ENCODE peak calls at places on chromosomes 4 and X, in ten cellular contexts. One of them, this sample, is unnamed.

GRCh38 chrX:10617964-10618342 is 2.4 kb downstream of the MID1 start:
- DNase-seq in choroid plexus epithelial cell: no peak
- DNase-seq in mucosa of descending colon: no peak
- DNase-seq in BE2C: peak; percentile 15
- DNase-seq in neural progenitor cell: no peak
- DNase-seq in astrocyte of the cerebellum: no peak
- DNase-seq in OCI-LY7: no peak
- DNase-seq in fibroblast of pulmonary artery: no peak
- DNase-seq in hepatocyte: no peak
- DNase-seq in Peyer's patch: no peak
- DNase-seq in this sample: no peak

GRCh38 chr4:103786014-103786413 is 66.2 kb upstream of the TACR3 start:
- DNase-seq in choroid plexus epithelial cell: peak; percentile 20
- DNase-seq in mucosa of descending colon: no peak
- DNase-seq in BE2C: peak; percentile 40
- DNase-seq in neural progenitor cell: peak; percentile 74
- DNase-seq in astrocyte of the cerebellum: peak; percentile 4
- DNase-seq in OCI-LY7: peak; percentile 59
- DNase-seq in fibroblast of pulmonary artery: peak; percentile 62
- DNase-seq in hepatocyte: peak; percentile 70
- DNase-seq in Peyer's patch: no peak
- DNase-seq in this sample: no peak

GRCh38 chr4:166735553-166735952 is 498.7 kb downstream of the SPOCK3 start:
- DNase-seq in choroid plexus epithelial cell: no peak
- DNase-seq in mucosa of descending colon: no peak
- DNase-seq in BE2C: no peak
- DNase-seq in neural progenitor cell: no peak
- DNase-seq in astrocyte of the cerebellum: no peak
- DNase-seq in OCI-LY7: no peak
- DNase-seq in fibroblast of pulmonary artery: no peak
- DNase-seq in hepatocyte: no peak
- DNase-seq in Peyer's patch: no peak
- DNase-seq in this sample: no peak

GRCh38 chr4:82099863-82100579 is 273.8 kb downstream of the HNRNPD start:
- DNase-seq in choroid plexus epithelial cell: no peak
- DNase-seq in mucosa of descending colon: no peak
- DNase-seq in BE2C: no peak
- DNase-seq in neural progenitor cell: no peak
- DNase-seq in astrocyte of the cerebellum: peak; percentile 22
- DNase-seq in OCI-LY7: no peak
- DNase-seq in fibroblast of pulmonary artery: no peak
- DNase-seq in hepatocyte: peak; percentile 13
- DNase-seq in Peyer's patch: no peak
- DNase-seq in this sample: no peak

GRCh38 chr4:86043755-86044592 is 315.9 kb downstream of the MAPK10 start:
- DNase-seq in choroid plexus epithelial cell: peak; percentile 78
- DNase-seq in mucosa of descending colon: no peak
- DNase-seq in BE2C: peak; percentile 37
- DNase-seq in neural progenitor cell: peak; percentile 51
- DNase-seq in astrocyte of the cerebellum: peak; percentile 45
- DNase-seq in OCI-LY7: peak; percentile 57
- DNase-seq in fibroblast of pulmonary artery: peak; percentile 81
- DNase-seq in hepatocyte: peak; percentile 60
- DNase-seq in Peyer's patch: no peak
- DNase-seq in this sample: no peak

GRCh38 chr4:28702571-28702970 is 1841.9 kb downstream of the STIM2 start:
- DNase-seq in choroid plexus epithelial cell: peak; percentile 17
- DNase-seq in mucosa of descending colon: no peak
- DNase-seq in BE2C: no peak
- DNase-seq in neural progenitor cell: no peak
- DNase-seq in astrocyte of the cerebellum: no peak
- DNase-seq in OCI-LY7: no peak
- DNase-seq in fibroblast of pulmonary artery: no peak
- DNase-seq in hepatocyte: no peak
- DNase-seq in Peyer's patch: no peak
- DNase-seq in this sample: no peak

GRCh38 chr4:68347845-68348244 is 2.0 kb downstream of the YTHDC1 start:
- DNase-seq in choroid plexus epithelial cell: no peak
- DNase-seq in mucosa of descending colon: no peak
- DNase-seq in BE2C: no peak
- DNase-seq in neural progenitor cell: no peak
- DNase-seq in astrocyte of the cerebellum: no peak
- DNase-seq in OCI-LY7: no peak
- DNase-seq in fibroblast of pulmonary artery: no peak
- DNase-seq in hepatocyte: no peak
- DNase-seq in Peyer's patch: no peak
- DNase-seq in this sample: no peak

GRCh38 chr4:152935138-152935537 is 985 bp upstream of the FHDC1 start:
- DNase-seq in choroid plexus epithelial cell: no peak
- DNase-seq in mucosa of descending colon: peak; percentile 63
- DNase-seq in BE2C: no peak
- DNase-seq in neural progenitor cell: peak; percentile 76
- DNase-seq in astrocyte of the cerebellum: no peak
- DNase-seq in OCI-LY7: no peak
- DNase-seq in fibroblast of pulmonary artery: no peak
- DNase-seq in hepatocyte: peak; percentile 62
- DNase-seq in Peyer's patch: peak; percentile 69
- DNase-seq in this sample: no peak

GRCh38 chrX:152902502-152902820 is 4.6 kb downstream of the ZNF185 start:
- DNase-seq in choroid plexus epithelial cell: no peak
- DNase-seq in mucosa of descending colon: peak; percentile 10
- DNase-seq in BE2C: no peak
- DNase-seq in neural progenitor cell: no peak
- DNase-seq in astrocyte of the cerebellum: no peak
- DNase-seq in OCI-LY7: no peak
- DNase-seq in fibroblast of pulmonary artery: no peak
- DNase-seq in hepatocyte: no peak
- DNase-seq in Peyer's patch: no peak
- DNase-seq in this sample: no peak

GRCh38 chrX:152901816-152902501 is 4.1 kb downstream of the ZNF185 start:
- DNase-seq in choroid plexus epithelial cell: no peak
- DNase-seq in mucosa of descending colon: peak; percentile 27
- DNase-seq in BE2C: no peak
- DNase-seq in neural progenitor cell: peak; percentile 18
- DNase-seq in astrocyte of the cerebellum: no peak
- DNase-seq in OCI-LY7: no peak
- DNase-seq in fibroblast of pulmonary artery: no peak
- DNase-seq in hepatocyte: no peak
- DNase-seq in Peyer's patch: no peak
- DNase-seq in this sample: no peak

GRCh38 chrX:152903589-152903988 is 5.7 kb downstream of the ZNF185 start:
- DNase-seq in choroid plexus epithelial cell: no peak
- DNase-seq in mucosa of descending colon: peak; percentile 7
- DNase-seq in BE2C: no peak
- DNase-seq in neural progenitor cell: no peak
- DNase-seq in astrocyte of the cerebellum: no peak
- DNase-seq in OCI-LY7: no peak
- DNase-seq in fibroblast of pulmonary artery: no peak
- DNase-seq in hepatocyte: no peak
- DNase-seq in Peyer's patch: no peak
- DNase-seq in this sample: no peak

GRCh38 chrX:152905081-152905420 is 7.2 kb downstream of the ZNF185 start:
- DNase-seq in choroid plexus epithelial cell: no peak
- DNase-seq in mucosa of descending colon: peak; percentile 28
- DNase-seq in BE2C: peak; percentile 61
- DNase-seq in neural progenitor cell: no peak
- DNase-seq in astrocyte of the cerebellum: no peak
- DNase-seq in OCI-LY7: no peak
- DNase-seq in fibroblast of pulmonary artery: no peak
- DNase-seq in hepatocyte: no peak
- DNase-seq in Peyer's patch: no peak
- DNase-seq in this sample: no peak

DNA sequence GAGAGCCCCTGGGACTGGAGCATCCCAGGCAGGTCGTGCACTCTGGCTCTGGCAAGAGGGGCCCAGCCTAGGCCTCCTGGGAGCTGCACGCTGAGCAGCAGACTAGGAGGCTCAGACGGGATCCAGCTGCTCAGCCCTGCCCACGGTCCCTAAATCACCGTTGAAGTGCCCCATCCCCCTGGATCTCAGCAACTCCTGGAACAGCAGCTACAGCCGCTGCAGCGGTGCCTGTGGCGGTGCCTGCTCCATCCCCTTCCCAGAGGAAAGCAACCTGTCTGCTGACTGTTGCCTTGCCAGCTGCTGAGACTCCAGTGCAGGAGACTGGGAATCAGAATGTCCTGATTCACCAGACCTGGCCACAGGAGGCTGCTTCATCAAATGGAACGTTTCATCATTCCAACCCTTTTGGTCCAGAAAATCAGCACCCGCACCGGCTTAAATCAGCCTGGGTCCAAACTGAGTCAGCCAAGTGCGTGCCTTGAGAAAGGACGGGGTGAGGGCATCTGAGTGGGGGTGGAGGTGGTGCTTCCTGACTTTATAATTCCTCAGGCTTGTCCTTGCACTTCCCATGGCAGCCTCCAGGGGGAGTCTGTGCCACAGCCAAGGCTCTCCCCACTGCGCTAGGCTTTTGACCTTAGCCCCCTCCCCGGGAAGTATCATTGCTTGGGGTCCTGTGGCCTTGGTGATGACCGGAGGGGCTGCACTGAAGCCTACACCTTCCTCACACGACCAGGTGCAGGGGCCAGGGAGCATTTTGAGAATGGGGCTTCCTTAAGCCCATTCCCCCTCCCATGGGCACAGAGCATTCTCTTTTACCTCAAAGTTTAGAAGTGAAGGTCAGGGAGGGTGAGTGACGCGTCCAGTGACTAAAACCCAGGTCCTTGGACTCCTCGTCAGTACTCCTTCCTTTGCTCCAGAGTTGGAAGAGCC is 6.5 kb downstream of the ZNF185 start:
- DNase-seq in choroid plexus epithelial cell: peak; percentile 50
- DNase-seq in mucosa of descending colon: peak; percentile 36
- DNase-seq in BE2C: peak; percentile 63
- DNase-seq in neural progenitor cell: peak; percentile 49
- DNase-seq in astrocyte of the cerebellum: no peak
- DNase-seq in OCI-LY7: peak; percentile 36
- DNase-seq in fibroblast of pulmonary artery: peak; percentile 54
- DNase-seq in hepatocyte: peak; percentile 66
- DNase-seq in Peyer's patch: peak; percentile 56
- DNase-seq in this sample: peak; percentile 61
- TF ChIP-seq CTCF in choroid plexus epithelial cell: peak; percentile 80
- TF ChIP-seq CTCF in mucosa of descending colon: peak; percentile 47
- TF ChIP-seq CTCF in BE2C: peak; percentile 80
- TF ChIP-seq CTCF in neural progenitor cell: peak; percentile 65
- TF ChIP-seq CTCF in astrocyte of the cerebellum: peak; percentile 76
- TF ChIP-seq CTCF in OCI-LY7: peak; percentile 72
- TF ChIP-seq CTCF in fibroblast of pulmonary artery: peak; percentile 73
- TF ChIP-seq CTCF in hepatocyte: peak; percentile 53
- TF ChIP-seq CTCF in Peyer's patch: peak; percentile 48
- TF ChIP-seq CTCF in this sample: peak; percentile 67

GRCh38 chrX:16745102-16745501 is 25.7 kb downstream of the SYAP1 start:
- DNase-seq in choroid plexus epithelial cell: no peak
- DNase-seq in mucosa of descending colon: no peak
- DNase-seq in BE2C: no peak
- DNase-seq in neural progenitor cell: no peak
- DNase-seq in astrocyte of the cerebellum: no peak
- DNase-seq in OCI-LY7: no peak
- DNase-seq in fibroblast of pulmonary artery: no peak
- DNase-seq in hepatocyte: no peak
- DNase-seq in Peyer's patch: no peak
- DNase-seq in this sample: no peak

GRCh38 chrX:16739574-16739973 is 20.2 kb downstream of the SYAP1 start:
- DNase-seq in choroid plexus epithelial cell: peak; percentile 54
- DNase-seq in mucosa of descending colon: no peak
- DNase-seq in BE2C: no peak
- DNase-seq in neural progenitor cell: peak; percentile 66
- DNase-seq in astrocyte of the cerebellum: no peak
- DNase-seq in OCI-LY7: no peak
- DNase-seq in fibroblast of pulmonary artery: no peak
- DNase-seq in hepatocyte: no peak
- DNase-seq in Peyer's patch: no peak
- DNase-seq in this sample: no peak

GRCh38 chrX:16745659-16746058 is 26.2 kb downstream of the SYAP1 start:
- DNase-seq in choroid plexus epithelial cell: no peak
- DNase-seq in mucosa of descending colon: no peak
- DNase-seq in BE2C: no peak
- DNase-seq in neural progenitor cell: no peak
- DNase-seq in astrocyte of the cerebellum: no peak
- DNase-seq in OCI-LY7: no peak
- DNase-seq in fibroblast of pulmonary artery: no peak
- DNase-seq in hepatocyte: no peak
- DNase-seq in Peyer's patch: no peak
- DNase-seq in this sample: no peak

GRCh38 chrX:16748425-16748824 is 29.0 kb downstream of the SYAP1 start:
- DNase-seq in choroid plexus epithelial cell: no peak
- DNase-seq in mucosa of descending colon: no peak
- DNase-seq in BE2C: no peak
- DNase-seq in neural progenitor cell: no peak
- DNase-seq in astrocyte of the cerebellum: no peak
- DNase-seq in OCI-LY7: no peak
- DNase-seq in fibroblast of pulmonary artery: no peak
- DNase-seq in hepatocyte: no peak
- DNase-seq in Peyer's patch: no peak
- DNase-seq in this sample: no peak

GRCh38 chrX:16743604-16744325 is 24.4 kb downstream of the SYAP1 start:
- DNase-seq in choroid plexus epithelial cell: peak; percentile 74
- DNase-seq in mucosa of descending colon: no peak
- DNase-seq in BE2C: no peak
- DNase-seq in neural progenitor cell: no peak
- DNase-seq in astrocyte of the cerebellum: peak; percentile 86
- DNase-seq in OCI-LY7: no peak
- DNase-seq in fibroblast of pulmonary artery: peak; percentile 63
- DNase-seq in hepatocyte: no peak
- DNase-seq in Peyer's patch: no peak
- DNase-seq in this sample: peak; percentile 56
- TF ChIP-seq CTCF in choroid plexus epithelial cell: peak; percentile 41
- TF ChIP-seq CTCF in mucosa of descending colon: no peak
- TF ChIP-seq CTCF in BE2C: no peak
- TF ChIP-seq CTCF in neural progenitor cell: no peak
- TF ChIP-seq CTCF in astrocyte of the cerebellum: peak; percentile 71
- TF ChIP-seq CTCF in OCI-LY7: no peak
- TF ChIP-seq CTCF in fibroblast of pulmonary artery: peak; percentile 24
- TF ChIP-seq CTCF in hepatocyte: no peak
- TF ChIP-seq CTCF in Peyer's patch: no peak
- TF ChIP-seq CTCF in this sample: peak; percentile 29

DNA sequence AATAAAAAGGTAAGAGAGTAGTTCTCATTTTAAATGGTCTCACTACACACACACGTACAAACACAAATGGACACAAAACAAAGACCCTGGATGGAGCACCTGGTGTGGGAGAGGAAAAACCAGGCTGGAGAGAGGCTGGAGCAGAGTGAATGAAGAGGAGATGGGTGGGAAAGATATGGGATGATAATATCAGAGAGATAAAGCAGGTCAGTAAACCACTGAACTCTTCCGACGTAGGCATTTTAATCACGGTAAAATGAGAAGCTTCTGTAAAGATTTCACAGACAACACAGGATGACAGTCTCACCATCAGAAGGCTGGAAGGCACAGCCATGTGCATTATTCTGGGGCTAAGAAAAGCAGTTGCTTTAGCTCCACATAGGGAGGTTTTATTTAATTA is 532.8 kb downstream of the KCNIP4 start:
- DNase-seq in choroid plexus epithelial cell: no peak
- DNase-seq in mucosa of descending colon: no peak
- DNase-seq in BE2C: no peak
- DNase-seq in neural progenitor cell: no peak
- DNase-seq in astrocyte of the cerebellum: no peak
- DNase-seq in OCI-LY7: no peak
- DNase-seq in fibroblast of pulmonary artery: no peak
- DNase-seq in hepatocyte: no peak
- DNase-seq in Peyer's patch: no peak
- DNase-seq in this sample: no peak
- TF ChIP-seq CTCF in choroid plexus epithelial cell: no peak
- TF ChIP-seq CTCF in mucosa of descending colon: no peak
- TF ChIP-seq CTCF in BE2C: no peak
- TF ChIP-seq CTCF in neural progenitor cell: no peak
- TF ChIP-seq CTCF in astrocyte of the cerebellum: no peak
- TF ChIP-seq CTCF in OCI-LY7: no peak
- TF ChIP-seq CTCF in fibroblast of pulmonary artery: no peak
- TF ChIP-seq CTCF in hepatocyte: no peak
- TF ChIP-seq CTCF in Peyer's patch: no peak
- TF ChIP-seq CTCF in this sample: no peak

GRCh38 chr4:52107336-52107735 is 56.2 kb downstream of the SPATA18 start:
- DNase-seq in choroid plexus epithelial cell: peak; percentile 62
- DNase-seq in mucosa of descending colon: no peak
- DNase-seq in BE2C: no peak
- DNase-seq in neural progenitor cell: no peak
- DNase-seq in astrocyte of the cerebellum: no peak
- DNase-seq in OCI-LY7: no peak
- DNase-seq in fibroblast of pulmonary artery: peak; percentile 12
- DNase-seq in hepatocyte: no peak
- DNase-seq in Peyer's patch: no peak
- DNase-seq in this sample: no peak

GRCh38 chr4:52106701-52107100 is 55.6 kb downstream of the SPATA18 start:
- DNase-seq in choroid plexus epithelial cell: peak; percentile 9
- DNase-seq in mucosa of descending colon: no peak
- DNase-seq in BE2C: no peak
- DNase-seq in neural progenitor cell: no peak
- DNase-seq in astrocyte of the cerebellum: no peak
- DNase-seq in OCI-LY7: no peak
- DNase-seq in fibroblast of pulmonary artery: no peak
- DNase-seq in hepatocyte: peak; percentile 35
- DNase-seq in Peyer's patch: no peak
- DNase-seq in this sample: no peak

GRCh38 chr4:52110171-52110570 is 59.1 kb downstream of the SPATA18 start:
- DNase-seq in choroid plexus epithelial cell: peak; percentile 11
- DNase-seq in mucosa of descending colon: no peak
- DNase-seq in BE2C: no peak
- DNase-seq in neural progenitor cell: no peak
- DNase-seq in astrocyte of the cerebellum: no peak
- DNase-seq in OCI-LY7: no peak
- DNase-seq in fibroblast of pulmonary artery: peak; percentile 13
- DNase-seq in hepatocyte: no peak
- DNase-seq in Peyer's patch: no peak
- DNase-seq in this sample: no peak

GRCh38 chr4:52106142-52106541 is 55.0 kb downstream of the SPATA18 start:
- DNase-seq in choroid plexus epithelial cell: no peak
- DNase-seq in mucosa of descending colon: no peak
- DNase-seq in BE2C: no peak
- DNase-seq in neural progenitor cell: no peak
- DNase-seq in astrocyte of the cerebellum: no peak
- DNase-seq in OCI-LY7: no peak
- DNase-seq in fibroblast of pulmonary artery: no peak
- DNase-seq in hepatocyte: no peak
- DNase-seq in Peyer's patch: no peak
- DNase-seq in this sample: no peak

GRCh38 chr4:52107745-52108144 is 56.6 kb downstream of the SPATA18 start:
- DNase-seq in choroid plexus epithelial cell: peak; percentile 11
- DNase-seq in mucosa of descending colon: no peak
- DNase-seq in BE2C: no peak
- DNase-seq in neural progenitor cell: no peak
- DNase-seq in astrocyte of the cerebellum: no peak
- DNase-seq in OCI-LY7: peak; percentile 1
- DNase-seq in fibroblast of pulmonary artery: no peak
- DNase-seq in hepatocyte: no peak
- DNase-seq in Peyer's patch: no peak
- DNase-seq in this sample: no peak
- TF ChIP-seq CTCF in choroid plexus epithelial cell: peak; percentile 31
- TF ChIP-seq CTCF in mucosa of descending colon: no peak
- TF ChIP-seq CTCF in BE2C: peak; percentile 67
- TF ChIP-seq CTCF in neural progenitor cell: peak; percentile 26
- TF ChIP-seq CTCF in astrocyte of the cerebellum: no peak
- TF ChIP-seq CTCF in OCI-LY7: peak; percentile 40
- TF ChIP-seq CTCF in fibroblast of pulmonary artery: peak; percentile 11
- TF ChIP-seq CTCF in hepatocyte: peak; percentile 16
- TF ChIP-seq CTCF in Peyer's patch: no peak
- TF ChIP-seq CTCF in this sample: no peak